ENCODE peak calls at places on chromosomes 5 and 9, in ten cellular contexts. J is WERI-Rb-1, K is uterus, W is fibroblast of lung, Q is HFF-Myc, Z is Caco-2, H is gastrocnemius medialis, Y is heart right ventricle, L is fibroblast of pulmonary artery, C is foreskin fibroblast. R is an unnamed sample.
A peak's percentile ranks its signal among the peaks of the same experiment; 100 is the strongest.

GRCh38 chr5:32597046-32597629 is 11.8 kb downstream of the SUB1 start:
- DNase-seq in K (no peak), J (no peak), C (no peak), Y (no peak), L (no peak), Q (no peak), H (no peak), Z (no peak), W (no peak), R (no peak)

GRCh38 chr9:112434487-112434886 is 52.1 kb upstream of the KIAA1958 start:
- DNase-seq in K (no peak), J (no peak), Z (no peak), L (no peak), C (no peak), H (no peak), W (no peak), Y (no peak), Q (no peak), R (no peak)

GRCh38 chr9:122051401-122052346 is 41.4 kb downstream of the TTLL11 start:
- DNase-seq in C (peak; percentile 60), L (no peak), Q (no peak), W (peak; percentile 70), H (no peak), K (no peak), Y (no peak), J (no peak), Z (no peak), R (no peak)

GRCh38 chr5:125868035-125868434 is 555.2 kb upstream of the GRAMD2B start:
- DNase-seq in K (no peak), Y (no peak), J (no peak), W (no peak), Q (no peak), H (no peak), L (no peak), Z (no peak), C (peak; percentile 49), R (no peak)

GRCh38 chr5:55636711-55637110 is 75.4 kb downstream of the SLC38A9 start:
- DNase-seq in J (no peak), H (no peak), Q (no peak), W (peak; percentile 59), Z (no peak), C (peak; percentile 81), Y (no peak), K (peak; percentile 73), L (peak; percentile 55), R (no peak)

GRCh38 chr5:31412324-31412723 is 119.6 kb downstream of the DROSHA start:
- DNase-seq in L (peak; percentile 31), W (no peak), Y (no peak), C (peak; percentile 39), Z (no peak), K (no peak), J (no peak), H (no peak), Q (no peak), R (no peak)

GRCh38 chr9:126514037-126514821 is 99.5 kb upstream of the LMX1B start:
- DNase-seq in Z (peak; percentile 23), L (peak; percentile 31), W (peak; percentile 28), Q (no peak), C (peak; percentile 79), H (no peak), Y (peak; percentile 82), K (no peak), J (peak; percentile 68), R (peak; percentile 89)

GRCh38 chr5:5179597-5179996 is 39.5 kb downstream of the ADAMTS16 start:
- DNase-seq in Y (no peak), Z (no peak), W (no peak), Q (no peak), J (no peak), L (no peak), K (no peak), C (no peak), H (no peak), R (no peak)

GRCh38 chr5:155150012-155150411 is 136.5 kb downstream of the KIF4B start:
- DNase-seq in W (no peak), K (no peak), Q (no peak), Z (no peak), C (no peak), H (no peak), Y (no peak), J (no peak), L (no peak), R (no peak)

GRCh38 chr9:91693226-91693625 is 256.8 kb downstream of the ROR2 start:
- DNase-seq in H (no peak), L (no peak), J (no peak), W (no peak), Q (no peak), Y (no peak), Z (no peak), K (no peak), C (no peak), R (no peak)

GRCh38 chr5:87243161-87243877 is 24.4 kb upstream of the RASA1 start:
- DNase-seq in Y (no peak), J (no peak), L (peak; percentile 91), Q (peak; percentile 14), K (no peak), C (peak; percentile 81), Z (no peak), W (peak; percentile 80), H (no peak), R (no peak)

GRCh38 chr5:150615141-150615699 is 25.2 kb upstream of the SYNPO start:
- DNase-seq in Y (peak; percentile 57), W (peak; percentile 29), J (peak; percentile 57), L (peak; percentile 93), Z (no peak), H (no peak), C (peak; percentile 51), Q (no peak), K (peak; percentile 72), R (no peak)

GRCh38 chr9:76445976-76446375 is 13.0 kb upstream of the GCNT1 start:
- DNase-seq in W (no peak), Y (no peak), H (no peak), Q (no peak), L (no peak), C (no peak), Z (no peak), J (no peak), K (no peak), R (no peak)

GRCh38 chr5:96932026-96932425 is 3.9 kb upstream of the LNPEP start:
- DNase-seq in Z (no peak), L (no peak), Q (no peak), J (no peak), Y (no peak), W (no peak), H (no peak), C (no peak), K (no peak), R (no peak)

GRCh38 chr9:22154064-22154463 is 145.0 kb upstream of the CDKN2B start:
- DNase-seq in Q (no peak), Y (no peak), W (no peak), K (no peak), J (no peak), C (no peak), Z (no peak), L (no peak), H (no peak), R (no peak)
- TF ChIP-seq CTCF in Q (no peak), Y (no peak), W (no peak), K (no peak), J (no peak), C (no peak), Z (no peak), L (no peak), H (no peak), R (no peak)

DNA sequence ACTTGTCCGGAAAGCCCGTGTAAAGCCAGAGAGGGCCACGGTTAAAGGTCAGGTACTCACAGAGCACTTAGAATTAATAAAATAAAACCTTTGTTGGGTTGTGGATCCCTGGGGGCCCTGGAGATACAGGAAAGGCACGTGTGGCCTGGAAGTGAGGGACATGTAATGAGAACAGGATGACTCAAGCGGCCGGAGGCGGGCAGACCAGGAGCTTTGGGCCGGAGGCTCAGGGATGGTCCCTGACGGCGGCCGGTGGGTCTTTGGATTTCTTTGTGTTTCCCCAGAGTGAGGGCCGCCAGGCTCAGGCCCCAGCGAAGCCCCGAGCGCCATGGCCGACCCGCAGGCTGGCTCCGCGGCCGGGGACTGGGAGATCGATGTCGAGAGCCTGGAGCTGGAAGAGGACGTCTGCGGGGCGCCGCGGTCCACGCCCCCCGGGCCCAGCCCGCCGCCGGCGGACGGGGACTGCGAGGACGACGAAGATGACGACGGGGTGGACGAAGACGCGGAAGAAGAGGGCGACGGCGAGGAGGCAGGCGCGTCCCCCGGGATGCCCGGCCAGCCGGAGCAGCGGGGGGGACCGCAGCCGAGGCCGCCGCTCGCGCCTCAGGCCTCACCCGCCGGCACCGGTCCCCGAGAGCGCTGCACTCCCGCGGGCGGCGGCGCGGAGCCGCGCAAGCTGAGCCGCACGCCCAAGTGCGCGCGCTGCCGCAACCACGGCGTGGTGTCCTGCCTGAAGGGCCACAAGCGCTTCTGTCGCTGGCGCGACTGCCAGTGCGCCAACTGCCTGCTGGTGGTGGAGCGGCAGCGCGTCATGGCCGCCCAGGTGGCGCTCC is 1.3 kb downstream of the DMRT2 start:
- DNase-seq in W (no peak), K (no peak), Y (peak; percentile 42), Z (no peak), Q (no peak), H (no peak), C (peak; percentile 59), L (no peak), J (no peak), R (peak; percentile 57)
- TF ChIP-seq CTCF in W (no peak), K (no peak), Y (no peak), Z (no peak), Q (no peak), H (no peak), C (no peak), L (no peak), J (no peak), R (no peak)

GRCh38 chr5:77867914-77868313 is 91.8 kb upstream of the TBCA start:
- DNase-seq in C (no peak), J (no peak), K (no peak), Z (no peak), W (no peak), Q (no peak), Y (no peak), H (no peak), L (no peak), R (no peak)
- TF ChIP-seq CTCF in C (no peak), J (no peak), K (no peak), Z (no peak), W (no peak), Q (no peak), Y (no peak), H (no peak), L (no peak), R (no peak)

GRCh38 chr5:2582106-2582505 is 169.4 kb downstream of the IRX2 start:
- DNase-seq in J (no peak), K (no peak), L (no peak), H (no peak), W (no peak), Z (no peak), Y (no peak), C (no peak), Q (no peak), R (no peak)

GRCh38 chr5:2581418-2581817 is 170.1 kb downstream of the IRX2 start:
- DNase-seq in J (no peak), L (no peak), Q (no peak), K (no peak), C (no peak), Z (no peak), W (no peak), H (no peak), Y (no peak), R (no peak)

GRCh38 chr5:2576823-2577222 is 174.7 kb downstream of the IRX2 start:
- DNase-seq in Z (no peak), W (no peak), Y (no peak), J (no peak), H (no peak), C (no peak), Q (no peak), L (no peak), K (no peak), R (no peak)

GRCh38 chr5:2577637-2578036 is 173.8 kb downstream of the IRX2 start:
- DNase-seq in Q (no peak), W (no peak), Z (no peak), H (no peak), K (no peak), Y (no peak), L (no peak), J (no peak), C (no peak), R (no peak)

GRCh38 chr5:2579126-2579525 is 172.4 kb downstream of the IRX2 start:
- DNase-seq in C (no peak), Q (no peak), H (no peak), K (no peak), W (no peak), L (no peak), J (peak; percentile 54), Y (no peak), Z (no peak), R (no peak)
- TF ChIP-seq CTCF in C (no peak), Q (no peak), H (no peak), K (no peak), W (no peak), L (no peak), J (peak; percentile 68), Y (no peak), Z (no peak), R (no peak)